ENCODE peak calls at places on chromosomes 2 and 18, in five cellular contexts. E, N, F, B and P are unnamed samples. For H3K36me3, the result is how much of the 10 kb centered on the place peaks cover.

GRCh38 chr2:134401081-134401497 is 147.2 kb downstream of the MGAT5 start:
- DNase-seq in F (no peak), N (no peak), B (no peak), E (no peak), P (no peak)

GRCh38 chr2:117720765-117721164 is 93.7 kb upstream of the DDX18 start:
- DNase-seq in N (no peak), F (no peak), B (no peak), E (no peak), P (no peak)

GRCh38 chr2:89820248-89820647 is 1128.8 kb downstream of the RPIA start:
- DNase-seq in F (no peak), E (no peak), B (no peak), N (no peak), P (no peak)

GRCh38 chr2:222904557-222905258 is 43.9 kb downstream of the ACSL3 start:
- DNase-seq in F (no peak), B (no peak), E (no peak), N (no peak), P (no peak)

GRCh38 chr2:40488101-40488598 is 36.3 kb upstream of the SLC8A1 start:
- DNase-seq in F (peak), N (no peak), E (peak), B (no peak), P (no peak)

GRCh38 chr2:36567711-36568408 is 30.1 kb downstream of the FEZ2 start:
- DNase-seq in E (no peak), F (no peak), B (no peak), N (no peak), P (no peak)

GRCh38 chr2:62201307-62201706 is 5.4 kb downstream of the B3GNT2 start:
- DNase-seq in F (no peak), N (no peak), E (no peak), B (no peak), P (no peak)

GRCh38 chr18:79485788-79486355 is 90.1 kb downstream of the NFATC1 start:
- DNase-seq in E (no peak), N (no peak), B (no peak), F (no peak), P (no peak)

GRCh38 chr18:6056171-6056932 is 161.0 kb upstream of the TMEM200C start:
- DNase-seq in B (no peak), N (no peak), F (no peak), E (peak), P (no peak)

GRCh38 chr2:174615951-174616436 is 18.4 kb upstream of the WIPF1 start:
- DNase-seq in N (no peak), B (no peak), F (no peak), E (no peak), P (no peak)

GRCh38 chr18:3177902-3178687 is 41.7 kb downstream of the MYOM1 start:
- DNase-seq in N (no peak), E (no peak), B (peak), F (no peak), P (no peak)

GRCh38 chr2:86123328-86123727 is 17.3 kb downstream of the PTCD3 start:
- DNase-seq in N (no peak), F (no peak), B (no peak), E (no peak), P (no peak)

GRCh38 chr2:86118130-86118529 is 12.1 kb downstream of the PTCD3 start:
- DNase-seq in N (no peak), B (no peak), E (no peak), F (no peak), P (no peak)
- H3K36me3 ChIP-seq in N (under half), B (under half), E (half or more), F (under half), P (half or more)

GRCh38 chr2:238875161-238875530 is 27.3 kb downstream of the TWIST2 start:
- DNase-seq in N (no peak), B (no peak), F (peak), E (no peak), P (no peak)
- H3K27ac ChIP-seq in N (no peak), B (peak), F (no peak), E (peak), P (no peak)

DNA sequence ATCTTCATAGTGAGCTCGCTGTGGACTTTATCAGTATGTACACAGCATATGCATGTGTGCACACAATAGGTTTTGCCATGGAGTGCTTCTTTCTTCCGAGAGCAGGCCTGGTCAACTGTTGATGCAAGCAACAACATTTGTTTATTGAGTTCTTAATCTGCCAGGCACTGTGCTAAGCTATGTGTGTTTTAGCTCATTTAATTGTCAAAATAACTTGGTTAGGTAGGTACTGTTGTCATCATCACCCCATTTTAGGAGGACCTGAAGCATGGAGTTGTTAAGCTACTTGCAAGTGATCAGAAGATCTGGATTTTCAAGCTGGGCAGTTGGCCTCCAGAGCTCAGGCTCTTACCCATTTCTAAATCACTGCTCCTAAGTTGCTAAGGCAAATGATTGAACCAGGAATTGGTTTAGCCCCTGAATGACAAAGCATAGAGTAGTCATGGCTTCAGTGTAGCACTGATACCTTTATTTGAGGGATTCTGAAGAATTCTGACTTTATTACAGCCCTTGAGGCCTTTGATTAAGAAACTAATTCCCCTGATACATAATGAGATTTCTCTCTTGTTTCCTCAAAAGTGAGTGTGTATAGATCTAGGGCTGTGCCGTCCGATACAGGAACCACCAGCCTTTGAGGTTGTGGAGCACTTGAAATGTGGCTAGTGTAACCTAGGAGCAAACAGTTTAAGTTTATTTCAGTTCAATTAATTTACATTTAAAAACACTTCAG is 132.9 kb downstream of the FMNL2 start:
- DNase-seq in B (no peak), E (no peak), N (no peak), F (no peak), P (no peak)
- H3K4me3 ChIP-seq in B (no peak), E (peak), N (no peak), F (no peak), P (no peak)

DNA sequence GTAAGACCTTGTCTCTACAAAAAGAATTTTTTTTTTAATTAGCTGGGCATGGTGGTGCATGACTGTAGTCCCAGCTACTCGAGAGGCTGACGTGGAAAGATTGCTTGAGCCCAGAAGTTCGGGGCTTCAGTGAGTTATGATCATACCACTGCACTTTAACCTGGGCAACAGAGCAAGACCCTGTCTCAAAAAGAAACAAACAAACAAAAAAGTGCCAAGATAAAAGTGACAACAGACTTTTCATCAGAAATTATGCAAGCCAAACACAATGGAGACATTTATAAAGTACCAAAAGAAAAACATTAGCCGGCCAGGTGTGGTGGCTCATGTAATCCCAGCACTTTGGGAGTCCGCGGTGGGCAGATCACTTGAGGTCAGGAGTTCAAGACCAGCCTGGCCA is 26.7 kb downstream of the HADHA start:
- DNase-seq in F (no peak), E (no peak), N (no peak), B (no peak), P (no peak)
- H3K36me3 ChIP-seq in F (under half), E (under half), N (under half), B (under half), P (under half)